ENCODE peak calls at places on chromosomes 13 and 19, in five cellular contexts. C, H, Z, X and P are unnamed samples.

GRCh38 chr13:99374994-99375805 is 68.0 kb upstream of the GPR183 start:
- DNase-seq in C (no peak), Z (no peak), X (no peak), H (no peak), P (no peak)

GRCh38 chr13:104315606-104316005 is 1249.4 kb upstream of the SLC10A2 start:
- DNase-seq in H (no peak), C (no peak), Z (peak), X (no peak), P (peak)

GRCh38 chr13:21603531-21604448 is at the start of gene MICU2:
- DNase-seq in C (peak), H (peak), X (peak), Z (peak), P (peak)

GRCh38 chr13:57874530-57874929 is 243.0 kb downstream of the PCDH17 start:
- DNase-seq in X (no peak), C (no peak), Z (no peak), H (no peak), P (no peak)

GRCh38 chr13:79501538-79502232 is 20.7 kb downstream of the NDFIP2 start:
- DNase-seq in X (no peak), H (no peak), Z (no peak), C (no peak), P (no peak)

GRCh38 chr19:12112238-12112637 is 27.9 kb downstream of the ZNF20 start:
- DNase-seq in X (no peak), C (no peak), H (no peak), Z (peak), P (no peak)

GRCh38 chr13:94020833-94021232 is 458.6 kb downstream of the DCT start:
- DNase-seq in C (no peak), H (no peak), Z (no peak), X (no peak), P (no peak)

GRCh38 chr13:113586661-113587479 is 2.3 kb downstream of the TFDP1 start:
- DNase-seq in H (no peak), Z (no peak), X (no peak), C (no peak), P (no peak)

GRCh38 chr19:13033244-13033643 is 38.0 kb downstream of the NFIX start:
- DNase-seq in H (no peak), Z (no peak), X (no peak), C (no peak), P (no peak)

GRCh38 chr13:49629196-49629938 is 1.1 kb downstream of the ARL11 start:
- DNase-seq in H (no peak), X (no peak), C (no peak), Z (no peak), P (no peak)

GRCh38 chr13:49625392-49626137 is 2.7 kb upstream of the ARL11 start:
- DNase-seq in Z (peak), H (no peak), X (no peak), C (no peak), P (no peak)

GRCh38 chr13:49629947-49630346 is 1.6 kb downstream of the ARL11 start:
- DNase-seq in H (no peak), C (no peak), Z (no peak), X (no peak), P (no peak)

GRCh38 chr13:49630580-49630979 is 2.3 kb downstream of the ARL11 start:
- DNase-seq in X (no peak), C (no peak), H (no peak), Z (no peak), P (no peak)

DNA sequence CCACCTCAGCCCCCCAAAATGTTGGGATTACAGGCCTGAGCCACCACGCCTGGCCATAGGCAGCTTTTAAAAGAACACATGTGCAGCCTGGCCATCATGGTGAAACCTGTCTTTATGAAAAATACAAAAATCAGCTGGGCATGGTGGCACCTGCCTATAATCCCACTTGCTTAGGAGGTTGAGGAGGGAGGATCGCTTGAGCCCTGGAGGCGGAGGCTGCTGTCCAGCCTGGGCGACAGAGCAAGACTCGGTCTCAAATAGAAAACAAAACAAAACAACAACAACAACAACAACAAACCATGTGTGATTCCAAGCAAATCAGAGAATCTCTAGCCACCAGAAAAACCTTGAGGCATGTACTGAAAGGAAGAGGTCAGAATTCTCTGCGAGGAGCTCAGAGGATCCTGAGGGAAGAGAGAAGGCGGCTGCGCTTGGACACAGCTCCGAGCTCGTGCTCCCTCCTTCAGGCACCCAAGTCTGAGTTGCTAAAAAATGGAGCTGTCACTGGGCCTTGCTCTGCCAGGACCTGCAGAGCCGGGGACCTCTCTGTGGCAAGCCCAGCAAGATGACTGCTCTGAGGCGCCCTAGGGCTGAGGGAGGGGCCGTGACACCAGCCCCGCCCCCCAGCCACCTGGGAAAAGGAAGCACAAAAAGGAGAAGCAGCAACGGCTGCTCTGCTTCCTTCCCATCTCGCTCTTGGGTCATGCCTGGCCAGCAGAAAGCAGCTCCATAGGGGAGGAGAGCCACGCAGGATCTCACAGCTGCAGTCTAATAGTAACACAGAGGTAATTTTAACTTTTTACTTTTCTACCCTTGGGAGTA is at the start of gene ARL11:
- DNase-seq in C (peak), H (peak), Z (no peak), X (peak), P (no peak)
- TF ChIP-seq ZNF274 in C (no peak), H (no peak), Z (no peak), X (no peak), P (no peak)

GRCh38 chr19:4721196-4721595 is 2.4 kb downstream of the DPP9 start:
- DNase-seq in H (no peak), Z (no peak), C (no peak), X (no peak), P (no peak)

GRCh38 chr19:4720037-4720700 is 3.5 kb downstream of the DPP9 start:
- DNase-seq in C (no peak), Z (no peak), X (no peak), H (no peak), P (no peak)

GRCh38 chr19:4722671-4723464 is 774 bp downstream of the DPP9 start:
- DNase-seq in X (no peak), C (no peak), Z (no peak), H (peak), P (no peak)

GRCh38 chr19:4724252-4724514 is 541 bp upstream of the DPP9 start:
- DNase-seq in X (no peak), Z (no peak), H (no peak), C (no peak), P (no peak)

GRCh38 chr19:4723465-4724251 is at the start of gene DPP9:
- DNase-seq in C (peak), X (peak), H (peak), Z (peak), P (peak)
- TF ChIP-seq POLR2AphosphoS5 in C (peak), X (peak), H (peak), Z (peak), P (peak)

GRCh38 chr13:58906329-58907007 is 1257.3 kb downstream of the DIAPH3 start:
- DNase-seq in H (no peak), X (no peak), C (no peak), Z (no peak), P (no peak)
- TF ChIP-seq SRF in H (no peak), X (no peak), C (no peak), Z (no peak), P (no peak)

DNA sequence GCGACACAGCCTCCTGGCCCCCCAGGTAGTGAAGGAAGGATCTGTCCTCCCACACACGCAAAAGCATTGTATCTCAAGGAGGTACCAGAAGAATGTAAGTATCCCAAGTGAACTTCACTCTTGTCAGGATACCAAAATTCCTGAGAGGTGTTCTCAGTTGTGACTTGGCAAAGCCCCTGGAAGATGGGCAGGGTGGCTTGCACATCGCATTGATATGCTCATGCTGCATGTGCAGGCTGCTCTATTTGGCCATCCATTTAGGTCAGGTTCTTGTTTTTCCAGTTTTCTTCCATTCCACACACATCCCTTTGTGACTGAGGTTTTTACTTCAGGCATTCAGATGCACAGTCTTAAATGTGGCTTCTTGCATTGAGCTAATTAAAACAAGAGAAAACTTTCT is 382.8 kb downstream of the FOXO1 start:
- DNase-seq in H (no peak), Z (no peak), X (no peak), C (no peak), P (no peak)
- TF ChIP-seq ZNF274 in H (no peak), Z (no peak), X (no peak), C (no peak), P (no peak)

GRCh38 chr19:647566-648284 is 8.0 kb downstream of the FGF22 start:
- DNase-seq in C (no peak), Z (no peak), H (no peak), X (no peak), P (no peak)

GRCh38 chr19:644363-644762 is 4.7 kb downstream of the FGF22 start:
- DNase-seq in X (no peak), Z (no peak), H (no peak), C (no peak), P (no peak)

GRCh38 chr19:644789-645188 is 5.1 kb downstream of the FGF22 start:
- DNase-seq in Z (no peak), C (no peak), H (no peak), X (no peak), P (no peak)

GRCh38 chr19:646798-647565 is 7.3 kb downstream of the FGF22 start:
- DNase-seq in C (no peak), Z (no peak), X (no peak), H (no peak), P (no peak)

DNA sequence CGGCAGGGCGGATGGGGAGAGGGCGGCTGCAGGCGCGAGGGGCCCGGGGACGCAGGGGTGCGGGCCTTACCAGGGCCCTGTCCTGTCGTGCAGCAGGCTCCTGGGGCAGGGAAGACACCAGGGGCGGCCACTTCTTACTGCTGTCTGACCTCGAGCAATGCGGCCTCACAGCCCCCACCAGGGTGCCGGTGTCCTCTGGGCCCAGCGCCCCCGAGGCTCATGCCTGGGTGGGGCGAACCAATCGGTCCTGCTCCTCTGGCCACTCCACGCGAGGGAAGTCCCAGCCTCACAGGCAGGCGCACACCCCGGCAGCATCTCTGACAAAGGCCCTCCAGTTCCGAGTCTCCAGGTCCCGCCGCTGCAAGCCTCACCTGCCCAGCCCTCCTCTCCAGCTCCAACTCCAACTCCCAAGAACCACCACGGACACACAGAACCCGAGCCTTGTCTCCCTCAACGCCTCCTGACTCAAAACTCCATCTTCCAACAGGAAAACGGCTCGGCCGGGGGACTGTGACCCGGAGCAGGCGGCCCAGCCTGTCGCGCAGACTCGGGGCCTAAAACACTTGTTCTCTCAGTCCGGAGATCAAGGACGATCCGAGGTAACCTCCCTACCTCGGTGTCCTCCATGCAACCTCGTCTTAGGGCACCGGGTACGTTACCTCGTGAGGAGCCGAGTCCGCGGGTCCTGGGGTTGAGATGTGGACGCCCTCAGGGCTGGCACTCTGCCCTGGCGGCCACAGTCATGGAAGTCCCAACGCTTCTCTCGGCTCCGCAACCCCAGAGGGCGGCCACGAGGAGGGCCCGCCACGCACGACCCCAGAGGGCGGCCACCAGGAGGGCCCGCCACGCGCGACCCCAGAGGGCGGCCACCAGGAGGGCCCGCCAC is 6.5 kb downstream of the FGF22 start:
- DNase-seq in C (no peak), H (no peak), X (no peak), Z (no peak), P (no peak)
- TF ChIP-seq POLR2AphosphoS5 in C (no peak), H (no peak), X (no peak), Z (peak), P (no peak)

GRCh38 chr13:41608111-41608510 is 150.8 kb downstream of the RGCC start:
- DNase-seq in Z (no peak), C (no peak), X (no peak), H (no peak), P (no peak)

GRCh38 chr13:41606646-41607045 is 149.3 kb downstream of the RGCC start:
- DNase-seq in C (no peak), H (no peak), Z (peak), X (no peak), P (no peak)

GRCh38 chr13:41605319-41606285 is 148.3 kb downstream of the RGCC start:
- DNase-seq in C (no peak), H (no peak), Z (peak), X (no peak), P (no peak)

GRCh38 chr13:41601718-41602445 is 144.5 kb downstream of the RGCC start:
- DNase-seq in C (no peak), X (no peak), Z (no peak), H (no peak), P (no peak)

GRCh38 chr13:41603917-41604316 is 146.6 kb downstream of the RGCC start:
- DNase-seq in Z (no peak), C (no peak), H (peak), X (no peak), P (peak)
- TF ChIP-seq SRF in Z (no peak), C (no peak), H (no peak), X (no peak), P (no peak)

GRCh38 chr19:16773939-16774338 is 54.3 kb downstream of the NWD1 start:
- DNase-seq in X (no peak), Z (no peak), H (no peak), C (no peak), P (no peak)

GRCh38 chr19:16779539-16780163 is 49.5 kb upstream of the SIN3B start:
- DNase-seq in H (no peak), Z (no peak), C (no peak), X (no peak), P (no peak)

GRCh38 chr19:16782719-16783118 is 46.5 kb upstream of the SIN3B start:
- DNase-seq in Z (no peak), C (no peak), H (no peak), X (no peak), P (no peak)

GRCh38 chr19:16777811-16778210 is 51.4 kb upstream of the SIN3B start:
- DNase-seq in C (no peak), H (no peak), X (no peak), Z (no peak), P (no peak)

GRCh38 chr19:16778796-16779411 is 50.3 kb upstream of the SIN3B start:
- DNase-seq in X (peak), C (peak), Z (peak), H (peak), P (peak)
- TF ChIP-seq ZNF274 in X (no peak), C (no peak), Z (no peak), H (no peak), P (no peak)